ENCODE peak calls at places on chromosomes 2 and 18, in five cellular contexts. One of them, this sample, is unnamed.

GRCh38 chr2:217593732-217594131 is 409.1 kb downstream of the TNS1 start:
- DNase-seq in AG09309: no peak
- DNase-seq in astrocyte of the cerebellum: no peak
- DNase-seq in breast epithelium: no peak
- DNase-seq in right lobe of liver: no peak
- DNase-seq in this sample: no peak

GRCh38 chr2:6909431-6910385 is 7.5 kb upstream of the RNF144A start:
- DNase-seq in breast epithelium: no peak
- DNase-seq in right lobe of liver: no peak
- DNase-seq in astrocyte of the cerebellum: no peak
- DNase-seq in AG09309: no peak
- DNase-seq in this sample: no peak

GRCh38 chr2:194765723-194766122 is 891.3 kb upstream of the SLC39A10 start:
- DNase-seq in right lobe of liver: no peak
- DNase-seq in AG09309: no peak
- DNase-seq in astrocyte of the cerebellum: no peak
- DNase-seq in breast epithelium: no peak
- DNase-seq in this sample: no peak

GRCh38 chr2:158753561-158754302 is 41.4 kb upstream of the DAPL1 start:
- DNase-seq in AG09309: peak; percentile 39
- DNase-seq in right lobe of liver: no peak
- DNase-seq in astrocyte of the cerebellum: peak; percentile 53
- DNase-seq in breast epithelium: no peak
- DNase-seq in this sample: no peak

GRCh38 chr2:236672606-236673005 is 103.0 kb downstream of the ACKR3 start:
- DNase-seq in breast epithelium: no peak
- DNase-seq in astrocyte of the cerebellum: no peak
- DNase-seq in AG09309: no peak
- DNase-seq in right lobe of liver: no peak
- DNase-seq in this sample: no peak

GRCh38 chr2:14517731-14518130 is 114.8 kb upstream of the LRATD1 start:
- DNase-seq in right lobe of liver: no peak
- DNase-seq in AG09309: no peak
- DNase-seq in breast epithelium: no peak
- DNase-seq in astrocyte of the cerebellum: no peak
- DNase-seq in this sample: no peak

GRCh38 chr2:76953733-76954347 is 568.3 kb downstream of the LRRTM4 start:
- DNase-seq in astrocyte of the cerebellum: peak; percentile 53
- DNase-seq in AG09309: no peak
- DNase-seq in breast epithelium: no peak
- DNase-seq in right lobe of liver: no peak
- DNase-seq in this sample: peak; percentile 1

GRCh38 chr2:109320195-109320935 is 191.4 kb downstream of the SH3RF3 start:
- DNase-seq in astrocyte of the cerebellum: no peak
- DNase-seq in AG09309: no peak
- DNase-seq in right lobe of liver: no peak
- DNase-seq in breast epithelium: no peak
- DNase-seq in this sample: no peak

GRCh38 chr2:51812138-51812866 is 780.4 kb upstream of the NRXN1 start:
- DNase-seq in right lobe of liver: no peak
- DNase-seq in AG09309: no peak
- DNase-seq in astrocyte of the cerebellum: peak; percentile 9
- DNase-seq in breast epithelium: no peak
- DNase-seq in this sample: peak; percentile 27

GRCh38 chr2:1052671-1053270 is 102.1 kb downstream of the SNTG2 start:
- DNase-seq in breast epithelium: no peak
- DNase-seq in right lobe of liver: no peak
- DNase-seq in AG09309: peak; percentile 55
- DNase-seq in astrocyte of the cerebellum: no peak
- DNase-seq in this sample: peak; percentile 61

GRCh38 chr2:85768713-85769112 is 14.9 kb downstream of the ATOH8 start:
- DNase-seq in right lobe of liver: peak; percentile 68
- DNase-seq in AG09309: no peak
- DNase-seq in astrocyte of the cerebellum: no peak
- DNase-seq in breast epithelium: no peak
- DNase-seq in this sample: no peak

GRCh38 chr2:19973471-19973870 is 16.4 kb downstream of the WDR35 start:
- DNase-seq in astrocyte of the cerebellum: no peak
- DNase-seq in AG09309: no peak
- DNase-seq in right lobe of liver: no peak
- DNase-seq in breast epithelium: no peak
- DNase-seq in this sample: no peak

GRCh38 chr2:205066081-205066480 is 520.8 kb downstream of the PARD3B start:
- DNase-seq in right lobe of liver: no peak
- DNase-seq in AG09309: no peak
- DNase-seq in breast epithelium: no peak
- DNase-seq in astrocyte of the cerebellum: no peak
- DNase-seq in this sample: no peak

GRCh38 chr18:9516437-9517064 is 41.2 kb downstream of the RALBP1 start:
- DNase-seq in breast epithelium: no peak
- DNase-seq in right lobe of liver: no peak
- DNase-seq in astrocyte of the cerebellum: peak; percentile 26
- DNase-seq in AG09309: no peak
- DNase-seq in this sample: no peak

GRCh38 chr2:125745514-125745913 is 910.4 kb upstream of the GYPC start:
- DNase-seq in astrocyte of the cerebellum: no peak
- DNase-seq in AG09309: no peak
- DNase-seq in breast epithelium: no peak
- DNase-seq in right lobe of liver: no peak
- DNase-seq in this sample: no peak

GRCh38 chr18:26407721-26408601 is 140.4 kb downstream of the KCTD1 start:
- DNase-seq in astrocyte of the cerebellum: no peak
- DNase-seq in right lobe of liver: no peak
- DNase-seq in AG09309: no peak
- DNase-seq in breast epithelium: no peak
- DNase-seq in this sample: no peak

GRCh38 chr2:43943809-43944452 is 51.9 kb downstream of the LRPPRC start:
- DNase-seq in breast epithelium: no peak
- DNase-seq in astrocyte of the cerebellum: no peak
- DNase-seq in AG09309: no peak
- DNase-seq in right lobe of liver: no peak
- DNase-seq in this sample: no peak
- H3K4me3 ChIP-seq in breast epithelium: no peak overlapping the region
- H3K4me3 ChIP-seq in astrocyte of the cerebellum: no peak overlapping the region
- H3K4me3 ChIP-seq in AG09309: no peak overlapping the region
- H3K4me3 ChIP-seq in right lobe of liver: no peak overlapping the region
- H3K4me3 ChIP-seq in this sample: no peak overlapping the region

GRCh38 chr2:25279091-25279651 is 62.6 kb downstream of the DNMT3A start:
- DNase-seq in astrocyte of the cerebellum: no peak
- DNase-seq in breast epithelium: no peak
- DNase-seq in right lobe of liver: peak; percentile 73
- DNase-seq in AG09309: no peak
- DNase-seq in this sample: no peak

GRCh38 chr2:25273985-25274550 is 67.7 kb downstream of the DNMT3A start:
- DNase-seq in astrocyte of the cerebellum: no peak
- DNase-seq in AG09309: no peak
- DNase-seq in right lobe of liver: no peak
- DNase-seq in breast epithelium: no peak
- DNase-seq in this sample: no peak

GRCh38 chr2:25274868-25275574 is 66.7 kb downstream of the DNMT3A start:
- DNase-seq in breast epithelium: no peak
- DNase-seq in astrocyte of the cerebellum: no peak
- DNase-seq in AG09309: no peak
- DNase-seq in right lobe of liver: no peak
- DNase-seq in this sample: no peak

GRCh38 chr2:25275575-25275965 is 66.2 kb downstream of the DNMT3A start:
- DNase-seq in astrocyte of the cerebellum: no peak
- DNase-seq in right lobe of liver: no peak
- DNase-seq in AG09309: no peak
- DNase-seq in breast epithelium: no peak
- DNase-seq in this sample: no peak

DNA sequence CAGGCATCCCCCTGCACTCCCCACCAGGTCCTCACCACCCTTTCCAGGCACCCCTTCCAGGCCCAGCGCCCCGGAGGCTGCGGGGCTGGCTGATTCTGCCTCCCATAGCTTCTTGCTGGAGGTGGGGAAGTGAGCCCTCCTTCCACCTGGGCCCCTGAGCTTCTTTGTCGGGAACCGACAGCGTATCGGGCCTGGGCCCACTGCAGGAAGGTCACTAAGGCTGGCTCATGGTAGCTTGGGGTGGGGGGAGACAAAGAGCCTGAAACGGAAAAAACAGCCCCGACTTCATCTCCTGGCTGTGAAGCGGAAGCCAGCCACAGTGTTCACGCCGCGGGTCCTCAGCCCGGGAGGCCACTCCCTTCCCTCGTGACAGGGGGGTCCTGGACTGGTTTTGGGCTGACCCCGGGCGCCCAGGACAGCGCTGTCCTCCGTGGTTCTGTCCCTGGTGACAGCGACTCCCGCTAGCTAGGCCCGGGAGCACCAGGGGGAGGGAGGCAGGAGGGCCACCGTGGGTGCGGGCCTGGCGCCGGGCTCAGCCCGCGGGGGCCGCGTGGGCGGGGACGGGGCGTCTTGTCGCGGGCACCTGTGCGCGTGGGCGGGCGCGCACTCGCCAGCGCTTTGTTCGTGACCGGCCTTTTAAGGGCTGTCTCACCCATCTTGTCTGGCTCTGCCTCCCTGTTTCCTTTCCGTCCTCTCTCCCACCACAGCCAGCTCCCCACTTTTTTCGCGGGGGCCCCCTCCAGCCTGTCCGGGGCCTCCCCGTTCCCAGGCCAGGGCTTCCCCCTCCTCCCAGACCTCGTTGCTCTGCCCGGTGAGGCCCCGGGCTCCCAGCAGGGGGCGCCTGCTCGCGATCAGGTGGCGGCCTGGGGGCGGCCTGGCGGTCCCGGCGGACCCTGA is 64.9 kb downstream of the DNMT3A start:
- DNase-seq in breast epithelium: no peak
- DNase-seq in AG09309: no peak
- DNase-seq in astrocyte of the cerebellum: no peak
- DNase-seq in right lobe of liver: peak; percentile 79
- DNase-seq in this sample: no peak
- H3K4me3 ChIP-seq in breast epithelium: peak overlapping the region; percentile 25
- H3K4me3 ChIP-seq in AG09309: no peak overlapping the region
- H3K4me3 ChIP-seq in astrocyte of the cerebellum: peak overlapping the region; percentile 5
- H3K4me3 ChIP-seq in right lobe of liver: peak overlapping the region; percentile 7
- H3K4me3 ChIP-seq in this sample: peak overlapping the region; percentile 13

DNA sequence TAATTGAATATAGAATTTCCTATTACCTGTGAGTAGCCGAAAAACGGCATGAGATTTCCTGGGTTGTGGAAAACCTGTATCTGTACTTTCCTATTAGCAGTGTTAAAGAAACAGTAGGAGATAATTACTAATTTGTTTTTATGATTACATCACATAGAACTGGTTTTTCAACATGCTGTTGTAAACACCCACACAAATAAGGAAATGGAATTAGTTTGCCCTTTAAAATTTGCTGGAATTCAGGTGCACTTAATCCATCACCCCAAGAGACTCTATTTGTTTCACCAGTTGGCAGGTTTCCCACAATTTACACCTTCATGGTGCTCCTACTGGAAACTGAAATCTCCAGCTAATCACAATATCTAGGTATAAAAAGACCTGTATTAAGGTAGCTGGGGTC is 274.1 kb upstream of the SLC8A1 start:
- DNase-seq in astrocyte of the cerebellum: no peak
- DNase-seq in AG09309: no peak
- DNase-seq in right lobe of liver: no peak
- DNase-seq in breast epithelium: no peak
- DNase-seq in this sample: no peak
- H3K4me3 ChIP-seq in astrocyte of the cerebellum: no peak overlapping the region
- H3K4me3 ChIP-seq in AG09309: no peak overlapping the region
- H3K4me3 ChIP-seq in right lobe of liver: no peak overlapping the region
- H3K4me3 ChIP-seq in breast epithelium: no peak overlapping the region
- H3K4me3 ChIP-seq in this sample: no peak overlapping the region

GRCh38 chr2:26273501-26273900 is 28.8 kb downstream of the HADHB start:
- DNase-seq in right lobe of liver: no peak
- DNase-seq in astrocyte of the cerebellum: no peak
- DNase-seq in breast epithelium: no peak
- DNase-seq in AG09309: no peak
- DNase-seq in this sample: peak; percentile 9

GRCh38 chr2:26276488-26276887 is 31.7 kb downstream of the HADHB start:
- DNase-seq in AG09309: no peak
- DNase-seq in right lobe of liver: no peak
- DNase-seq in breast epithelium: no peak
- DNase-seq in astrocyte of the cerebellum: no peak
- DNase-seq in this sample: no peak

GRCh38 chr2:26270363-26270762 is 25.6 kb downstream of the HADHB start:
- DNase-seq in AG09309: no peak
- DNase-seq in right lobe of liver: no peak
- DNase-seq in astrocyte of the cerebellum: no peak
- DNase-seq in breast epithelium: no peak
- DNase-seq in this sample: no peak

GRCh38 chr2:26269571-26270170 is 24.9 kb downstream of the HADHB start:
- DNase-seq in breast epithelium: no peak
- DNase-seq in astrocyte of the cerebellum: no peak
- DNase-seq in right lobe of liver: no peak
- DNase-seq in AG09309: no peak
- DNase-seq in this sample: no peak

DNA sequence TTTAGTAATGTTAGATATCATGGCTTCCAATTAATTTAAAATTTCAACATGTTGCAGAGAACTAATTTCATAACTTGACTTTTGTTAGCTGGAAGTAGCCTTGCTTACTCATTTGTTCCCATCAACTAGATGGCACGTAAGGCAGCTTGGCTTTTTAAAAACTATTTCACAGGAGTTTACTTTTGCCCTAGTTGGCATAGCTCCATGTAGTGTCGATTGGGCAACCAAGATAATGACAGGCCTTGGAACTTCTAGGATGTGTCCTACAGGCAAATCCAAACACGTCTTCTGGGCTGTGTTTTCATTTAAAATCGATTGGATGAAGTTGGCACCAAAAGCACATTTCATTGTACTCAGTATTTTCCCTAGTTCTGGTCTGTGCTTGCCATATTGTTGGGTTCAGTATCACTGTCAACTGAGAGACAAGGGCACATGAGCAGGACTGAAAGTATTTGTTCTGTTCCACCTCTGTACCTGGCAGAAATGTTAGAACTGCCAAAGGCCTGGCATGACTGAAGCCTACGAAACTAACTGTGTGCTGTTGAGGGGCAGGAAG is 29.4 kb downstream of the HADHB start:
- DNase-seq in astrocyte of the cerebellum: peak; percentile 43
- DNase-seq in right lobe of liver: no peak
- DNase-seq in breast epithelium: peak; percentile 53
- DNase-seq in AG09309: peak; percentile 97
- DNase-seq in this sample: peak; percentile 79
- H3K4me3 ChIP-seq in astrocyte of the cerebellum: no peak overlapping the region
- H3K4me3 ChIP-seq in right lobe of liver: no peak overlapping the region
- H3K4me3 ChIP-seq in breast epithelium: no peak overlapping the region
- H3K4me3 ChIP-seq in AG09309: no peak overlapping the region
- H3K4me3 ChIP-seq in this sample: no peak overlapping the region

DNA sequence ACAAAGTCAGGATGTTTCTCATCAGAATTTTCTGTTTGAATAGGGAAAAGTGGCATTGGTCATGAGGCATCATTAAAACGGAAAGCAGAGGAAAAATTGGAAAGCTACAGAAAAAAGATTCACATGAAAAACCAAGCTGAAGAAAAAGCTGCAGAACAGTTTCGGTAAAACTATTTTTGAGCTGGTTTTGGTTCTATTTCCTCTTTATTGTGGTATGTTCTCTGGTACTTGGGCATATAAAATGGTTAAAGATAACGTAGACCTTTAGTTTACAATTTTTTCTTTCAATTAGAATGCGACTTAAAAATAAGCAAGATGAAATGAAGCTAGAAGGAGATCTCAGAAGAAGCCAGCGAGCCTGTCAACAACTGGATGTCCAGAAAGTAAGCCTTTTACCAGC is 7.6 kb downstream of the GPATCH11 start:
- DNase-seq in right lobe of liver: no peak
- DNase-seq in breast epithelium: no peak
- DNase-seq in astrocyte of the cerebellum: no peak
- DNase-seq in AG09309: no peak
- DNase-seq in this sample: no peak
- H3K4me3 ChIP-seq in right lobe of liver: no peak overlapping the region
- H3K4me3 ChIP-seq in breast epithelium: no peak overlapping the region
- H3K4me3 ChIP-seq in astrocyte of the cerebellum: no peak overlapping the region
- H3K4me3 ChIP-seq in AG09309: no peak overlapping the region
- H3K4me3 ChIP-seq in this sample: no peak overlapping the region

GRCh38 chr18:1648715-1649114 is 744.0 kb downstream of the ADCYAP1 start:
- DNase-seq in AG09309: no peak
- DNase-seq in breast epithelium: no peak
- DNase-seq in astrocyte of the cerebellum: no peak
- DNase-seq in right lobe of liver: no peak
- DNase-seq in this sample: no peak
- H3K4me3 ChIP-seq in AG09309: no peak overlapping the region
- H3K4me3 ChIP-seq in breast epithelium: no peak overlapping the region
- H3K4me3 ChIP-seq in astrocyte of the cerebellum: no peak overlapping the region
- H3K4me3 ChIP-seq in right lobe of liver: no peak overlapping the region
- H3K4me3 ChIP-seq in this sample: no peak overlapping the region

This sample was measured in skeletal muscle cell.